ENCODE peak calls at places on chromosomes 2 and 18, in four cellular contexts. O is cerebellar cortex; W is stimulated activated CD8-positive, alpha-beta memory T cell treated with anti-CD3 and anti-CD28 coated beads, Interleukin-2, amount 100 ng/mL, for 1 hour; X is H9. F is an unnamed sample.
A peak's percentile ranks its signal among the peaks of the same experiment; 100 is the strongest.

GRCh38 chr18:79882522-79883241 is 68.8 kb downstream of the SLC66A2 start:
- DNase-seq in X (peak; percentile 31), O (no peak), W (no peak), F (no peak)

GRCh38 chr2:119224391-119224972 is 848 bp downstream of the STEAP3 start:
- DNase-seq in X (no peak), W (no peak), O (no peak), F (no peak)

GRCh38 chr18:47260138-47260923 is 8.9 kb upstream of the SKOR2 start:
- DNase-seq in X (peak; percentile 86), W (no peak), O (peak; percentile 5), F (no peak)

GRCh38 chr18:79503891-79504475 is 108.3 kb downstream of the NFATC1 start:
- DNase-seq in W (no peak), X (no peak), O (no peak), F (no peak)

GRCh38 chr2:219452361-219453317 is 18.0 kb downstream of the SPEG start:
- DNase-seq in W (no peak), X (no peak), O (no peak), F (no peak)

GRCh38 chr2:46956981-46957531 is 41.5 kb upstream of the MCFD2 start:
- DNase-seq in W (no peak), X (no peak), O (no peak), F (no peak)

GRCh38 chr18:3447895-3448844 is 1.8 kb upstream of the TGIF1 start:
- DNase-seq in X (peak; percentile 98), O (peak; percentile 91), W (peak; percentile 64), F (peak; percentile 47)

GRCh38 chr2:114118088-114118487 is 228.2 kb downstream of the ACTR3 start:
- DNase-seq in X (no peak), W (no peak), O (no peak), F (no peak)

GRCh38 chr18:79887181-79888000 is 64.1 kb downstream of the SLC66A2 start:
- DNase-seq in W (no peak), X (no peak), O (no peak), F (no peak)

GRCh38 chr2:166239548-166239947 is 111.7 kb upstream of the SCN1A start:
- DNase-seq in W (no peak), O (no peak), X (no peak), F (no peak)

GRCh38 chr2:120251863-120252206 is 817 bp upstream of the RALB start:
- DNase-seq in X (no peak), W (no peak), O (peak; percentile 22), F (no peak)

GRCh38 chr2:18154259-18154658 is 275.8 kb downstream of the KCNS3 start:
- DNase-seq in O (no peak), X (no peak), W (no peak), F (no peak)

GRCh38 chr2:68121873-68122679 is 35.6 kb upstream of the PNO1 start:
- DNase-seq in X (peak; percentile 86), W (peak; percentile 49), O (peak; percentile 84), F (peak; percentile 54)

GRCh38 chr18:50687491-50687890 is 127.6 kb downstream of the MAPK4 start:
- DNase-seq in W (no peak), X (no peak), O (no peak), F (no peak)

GRCh38 chr2:65030481-65030880 is 25.7 kb upstream of the CEP68 start:
- DNase-seq in X (no peak), W (no peak), O (no peak), F (no peak)

GRCh38 chr18:33751613-33752221 is 173.7 kb downstream of the ASXL3 start:
- DNase-seq in W (no peak), X (no peak), O (no peak), F (no peak)

GRCh38 chr2:102392096-102392495 is 30.9 kb upstream of the IL18RAP start:
- DNase-seq in O (no peak), W (no peak), X (no peak), F (no peak)

GRCh38 chr2:45320956-45321355 is 290.1 kb downstream of the SRBD1 start:
- DNase-seq in W (no peak), X (no peak), O (no peak), F (no peak)

GRCh38 chr2:131030478-131030971 is 62.7 kb downstream of the FAM168B start:
- DNase-seq in W (no peak), X (no peak), O (peak; percentile 38), F (no peak)

GRCh38 chr18:33755918-33756590 is 178.0 kb downstream of the ASXL3 start:
- DNase-seq in W (no peak), X (no peak), O (no peak), F (no peak)